ENCODE peak calls at places on chromosomes 7 and 10, in seven cellular contexts. Z is GM23338, K is AG09309, C is bronchial epithelial cell, N is heart right ventricle, D is fibroblast of the aortic adventitia, Y is HFF-Myc. M is an unnamed sample.

GRCh38 chr10:121596668-121597503 is 1.4 kb downstream of the FGFR2 start:
- DNase-seq in Z (peak; percentile 95), K (no peak), C (peak; percentile 58), N (peak; percentile 16), D (no peak), Y (no peak), M (no peak)

GRCh38 chr10:123634221-123634620 is 31.9 kb upstream of the GPR26 start:
- DNase-seq in Z (no peak), K (no peak), C (no peak), N (no peak), D (no peak), Y (no peak), M (no peak)

GRCh38 chr10:63005246-63005645 is 127.9 kb upstream of the NRBF2 start:
- DNase-seq in Z (no peak), K (peak; percentile 23), C (peak; percentile 72), N (no peak), D (peak; percentile 42), Y (no peak), M (no peak)

GRCh38 chr7:116025098-116025809 is 5.3 kb downstream of the TFEC start:
- DNase-seq in Z (no peak), K (no peak), C (peak; percentile 55), N (no peak), D (peak; percentile 56), Y (no peak), M (peak; percentile 89)

GRCh38 chr10:73857446-73857845 is 16.9 kb downstream of the CAMK2G start:
- DNase-seq in Z (no peak), K (no peak), C (no peak), N (no peak), D (no peak), Y (no peak), M (no peak)

GRCh38 chr7:148830897-148831692 is 53.0 kb downstream of the EZH2 start:
- DNase-seq in Z (no peak), K (no peak), C (no peak), N (no peak), D (no peak), Y (no peak), M (no peak)

GRCh38 chr7:121395494-121395960 is 581 bp downstream of the FAM3C start:
- DNase-seq in Z (peak; percentile 80), K (no peak), C (peak; percentile 16), N (peak; percentile 13), D (peak; percentile 23), Y (no peak), M (no peak)

GRCh38 chr7:37205451-37205850 is 243.2 kb downstream of the ELMO1 start:
- DNase-seq in Z (no peak), K (no peak), C (no peak), N (no peak), D (no peak), Y (no peak), M (no peak)

GRCh38 chr7:71770269-71770907 is 638.4 kb downstream of the GALNT17 start:
- DNase-seq in Z (no peak), K (no peak), C (peak; percentile 1), N (no peak), D (no peak), Y (no peak), M (no peak)

GRCh38 chr10:75108684-75109458 is 2.6 kb upstream of the SAMD8 start:
- DNase-seq in Z (peak; percentile 82), K (no peak), C (no peak), N (peak; percentile 28), D (no peak), Y (no peak), M (no peak)

GRCh38 chr7:32937344-32938174 is 19.7 kb upstream of the FKBP9 start:
- DNase-seq in Z (no peak), K (no peak), C (no peak), N (peak; percentile 70), D (peak; percentile 57), Y (no peak), M (no peak)

GRCh38 chr7:20260219-20260618 is 43.0 kb upstream of the MACC1 start:
- DNase-seq in Z (no peak), K (no peak), C (no peak), N (peak; percentile 24), D (peak; percentile 97), Y (no peak), M (no peak)

GRCh38 chr10:102814456-102814871 is 22.7 kb downstream of the CYP17A1 start:
- DNase-seq in Z (no peak), K (no peak), C (no peak), N (peak; percentile 79), D (peak; percentile 71), Y (no peak), M (no peak)

GRCh38 chr7:100576384-100576993 is 2.8 kb upstream of the SAP25 start:
- DNase-seq in Z (no peak), K (no peak), C (no peak), N (no peak), D (no peak), Y (no peak), M (no peak)

DNA sequence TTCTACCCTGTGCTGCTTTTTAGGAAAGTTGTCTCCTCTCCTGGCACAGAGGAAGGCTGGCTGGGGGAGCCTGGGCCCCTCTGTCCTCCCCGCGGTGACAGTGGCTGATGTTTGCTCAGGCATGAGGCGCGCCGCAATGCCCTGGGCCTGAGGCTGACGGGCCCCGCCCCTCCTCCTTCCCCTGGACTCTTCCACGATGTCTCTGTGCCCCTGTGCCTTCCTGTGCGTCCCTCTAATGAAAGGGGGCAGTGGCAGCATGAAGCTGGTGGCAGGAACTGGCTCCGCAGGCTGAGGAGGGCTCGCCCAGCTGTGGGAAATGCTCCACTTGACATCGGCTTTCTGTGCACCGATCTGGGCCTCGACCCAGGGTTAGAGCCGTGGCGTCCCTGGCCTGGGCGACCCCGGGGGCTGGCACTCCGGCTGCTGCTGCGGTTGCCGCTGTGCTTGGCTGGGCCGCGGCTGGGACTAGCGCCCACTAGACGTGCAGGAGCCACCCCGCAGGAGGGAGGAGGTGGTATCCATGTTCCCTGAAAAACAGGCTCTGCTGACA is 67.9 kb downstream of the ZNF680 start:
- DNase-seq in Z (peak; percentile 62), K (no peak), C (no peak), N (no peak), D (no peak), Y (no peak), M (no peak)
- H3K4me3 ChIP-seq in Z (peak overlapping the region; percentile 37), K (no peak overlapping the region), C (no peak overlapping the region), N (no peak overlapping the region), D (no peak overlapping the region), Y (no peak overlapping the region), M (peak overlapping the region; percentile 28)

DNA sequence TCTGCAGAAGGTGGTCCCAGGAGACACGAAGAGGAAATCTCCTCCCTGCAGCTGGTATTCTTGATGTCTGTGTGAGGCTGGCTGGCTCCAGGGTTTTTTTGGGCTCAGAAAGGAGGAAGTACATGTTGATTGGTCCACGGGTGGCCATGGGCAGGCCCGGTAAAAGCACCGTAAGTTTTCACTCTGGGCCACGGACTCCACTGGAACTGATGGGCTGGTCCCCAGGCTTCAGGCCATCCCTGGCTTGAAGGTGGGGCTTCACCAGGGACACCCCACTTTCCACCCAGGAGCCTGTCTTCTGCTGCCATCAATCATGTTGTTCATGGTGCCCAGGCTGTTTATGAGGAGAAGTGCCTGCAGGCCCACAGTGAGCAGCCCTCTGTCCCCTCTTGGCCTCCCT is 736.8 kb downstream of the PCDH15 start:
- DNase-seq in Z (no peak), K (no peak), C (no peak), N (no peak), D (no peak), Y (no peak), M (no peak)
- H3K4me3 ChIP-seq in Z (no peak overlapping the region), K (no peak overlapping the region), C (no peak overlapping the region), N (no peak overlapping the region), D (no peak overlapping the region), Y (no peak overlapping the region), M (no peak overlapping the region)

GRCh38 chr7:77415474-77415821 is 701 bp downstream of the GSAP start:
- DNase-seq in Z (peak; percentile 43), K (no peak), C (no peak), N (no peak), D (no peak), Y (no peak), M (no peak)
- H3K4me3 ChIP-seq in Z (peak overlapping the region; percentile 64), K (peak overlapping the region; percentile 65), C (peak overlapping the region; percentile 67), N (peak overlapping the region; percentile 83), D (peak overlapping the region; percentile 70), Y (peak overlapping the region; percentile 49), M (peak overlapping the region; percentile 68)

GRCh38 chr7:7188091-7188490 is 5.7 kb downstream of the C1GALT1 start:
- DNase-seq in Z (no peak), K (no peak), C (no peak), N (no peak), D (no peak), Y (no peak), M (no peak)
- H3K4me3 ChIP-seq in Z (no peak overlapping the region), K (no peak overlapping the region), C (no peak overlapping the region), N (no peak overlapping the region), D (no peak overlapping the region), Y (no peak overlapping the region), M (no peak overlapping the region)

GRCh38 chr7:134742688-134743350 is 36.6 kb upstream of the CALD1 start:
- DNase-seq in Z (no peak), K (peak; percentile 90), C (no peak), N (peak; percentile 48), D (peak; percentile 95), Y (no peak), M (no peak)
- H3K4me3 ChIP-seq in Z (no peak overlapping the region), K (no peak overlapping the region), C (no peak overlapping the region), N (no peak overlapping the region), D (no peak overlapping the region), Y (no peak overlapping the region), M (no peak overlapping the region)

GRCh38 chr7:150953061-150953997 is 24.8 kb downstream of the KCNH2 start:
- DNase-seq in Z (no peak), K (no peak), C (no peak), N (no peak), D (no peak), Y (no peak), M (no peak)
- H3K4me3 ChIP-seq in Z (no peak overlapping the region), K (no peak overlapping the region), C (no peak overlapping the region), N (no peak overlapping the region), D (no peak overlapping the region), Y (no peak overlapping the region), M (no peak overlapping the region)

DNA sequence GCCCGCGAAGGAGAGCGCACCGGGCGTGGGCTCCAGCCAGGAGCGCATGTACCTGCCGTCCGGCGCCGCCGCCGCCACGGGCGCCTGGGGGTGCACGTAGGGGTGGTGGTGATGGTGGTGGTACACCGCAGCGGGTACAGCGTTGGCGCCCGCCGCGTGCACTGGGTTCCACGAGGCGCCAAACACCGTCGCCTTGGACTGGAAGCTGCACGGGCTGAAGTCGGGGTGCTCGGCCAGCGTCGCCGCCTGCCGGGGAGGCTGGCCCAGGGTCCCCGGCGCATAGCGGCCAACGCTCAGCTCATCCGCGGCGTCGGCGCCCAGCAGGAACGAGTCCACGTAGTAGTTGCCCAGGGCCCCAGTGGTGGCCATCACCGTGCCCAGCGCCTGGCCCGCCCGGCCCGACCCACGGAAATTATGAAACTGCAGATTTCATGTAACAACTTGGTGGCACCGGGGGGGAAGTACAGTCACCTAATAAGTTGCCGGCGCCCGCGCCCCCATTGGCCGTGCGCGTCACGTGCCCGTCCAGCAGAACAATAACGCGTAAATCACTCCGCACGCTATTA is at the start of gene HOXA9:
- DNase-seq in Z (peak; percentile 54), K (no peak), C (no peak), N (no peak), D (no peak), Y (no peak), M (no peak)
- H3K4me3 ChIP-seq in Z (peak within 1 kb of the TSS; percentile 43), K (peak within 1 kb of the TSS; percentile 87), C (no peak within 1 kb of the TSS), N (peak within 1 kb of the TSS; percentile 28), D (no peak within 1 kb of the TSS), Y (peak within 1 kb of the TSS; percentile 83), M (peak within 1 kb of the TSS; percentile 74)

GRCh38 chr7:1741751-1742554 is 71.9 kb downstream of the ELFN1 start:
- DNase-seq in Z (no peak), K (no peak), C (no peak), N (peak; percentile 29), D (no peak), Y (no peak), M (no peak)
- H3K4me3 ChIP-seq in Z (no peak overlapping the region), K (no peak overlapping the region), C (no peak overlapping the region), N (peak overlapping the region; percentile 37), D (no peak overlapping the region), Y (no peak overlapping the region), M (no peak overlapping the region)

GRCh38 chr10:71287456-71287855 is 31.6 kb upstream of the SLC29A3 start:
- DNase-seq in Z (no peak), K (no peak), C (no peak), N (no peak), D (no peak), Y (no peak), M (no peak)
- H3K4me3 ChIP-seq in Z (no peak overlapping the region), K (no peak overlapping the region), C (no peak overlapping the region), N (no peak overlapping the region), D (no peak overlapping the region), Y (no peak overlapping the region), M (no peak overlapping the region)

M was measured in epithelial cell of proximal tubule.